ENCODE peak calls at places on chromosomes 5 and 9, in nine cellular contexts. One of them, this sample, is unnamed.

GRCh38 chr9:72586388-72587160 is 65.2 kb downstream of the TMC1 start:
- DNase-seq in fibroblast of the aortic adventitia: peak; percentile 92
- DNase-seq in upper lobe of left lung: no peak
- DNase-seq in IMR-90: peak; percentile 90
- DNase-seq in transverse colon: peak; percentile 44
- DNase-seq in cardiac muscle cell: peak; percentile 92
- DNase-seq in CD8-positive, alpha-beta T cell: peak; percentile 61
- DNase-seq in breast epithelium: no peak
- DNase-seq in brain microvascular endothelial cell: peak; percentile 75
- DNase-seq in this sample: peak; percentile 84

GRCh38 chr9:34647084-34647403 is 569 bp downstream of the GALT start:
- DNase-seq in fibroblast of the aortic adventitia: no peak
- DNase-seq in upper lobe of left lung: no peak
- DNase-seq in IMR-90: no peak
- DNase-seq in transverse colon: no peak
- DNase-seq in cardiac muscle cell: no peak
- DNase-seq in CD8-positive, alpha-beta T cell: no peak
- DNase-seq in breast epithelium: no peak
- DNase-seq in brain microvascular endothelial cell: no peak
- DNase-seq in this sample: no peak

GRCh38 chr5:68220260-68220659 is 4.7 kb downstream of the PIK3R1 start:
- DNase-seq in fibroblast of the aortic adventitia: no peak
- DNase-seq in upper lobe of left lung: no peak
- DNase-seq in IMR-90: no peak
- DNase-seq in transverse colon: no peak
- DNase-seq in cardiac muscle cell: no peak
- DNase-seq in CD8-positive, alpha-beta T cell: no peak
- DNase-seq in breast epithelium: no peak
- DNase-seq in brain microvascular endothelial cell: no peak
- DNase-seq in this sample: no peak

GRCh38 chr5:137051165-137051564 is 448.0 kb downstream of the SPOCK1 start:
- DNase-seq in fibroblast of the aortic adventitia: peak; percentile 46
- DNase-seq in upper lobe of left lung: no peak
- DNase-seq in IMR-90: peak; percentile 11
- DNase-seq in transverse colon: no peak
- DNase-seq in cardiac muscle cell: no peak
- DNase-seq in CD8-positive, alpha-beta T cell: no peak
- DNase-seq in breast epithelium: no peak
- DNase-seq in brain microvascular endothelial cell: no peak
- DNase-seq in this sample: peak; percentile 14

GRCh38 chr5:35332551-35332950 is 102.3 kb upstream of the PRLR start:
- DNase-seq in fibroblast of the aortic adventitia: no peak
- DNase-seq in upper lobe of left lung: no peak
- DNase-seq in IMR-90: no peak
- DNase-seq in transverse colon: no peak
- DNase-seq in cardiac muscle cell: no peak
- DNase-seq in CD8-positive, alpha-beta T cell: no peak
- DNase-seq in breast epithelium: no peak
- DNase-seq in brain microvascular endothelial cell: no peak
- DNase-seq in this sample: no peak

GRCh38 chr5:56088967-56089829 is 94.4 kb upstream of the IL6ST start:
- DNase-seq in fibroblast of the aortic adventitia: peak; percentile 95
- DNase-seq in upper lobe of left lung: no peak
- DNase-seq in IMR-90: peak; percentile 80
- DNase-seq in transverse colon: no peak
- DNase-seq in cardiac muscle cell: peak; percentile 78
- DNase-seq in CD8-positive, alpha-beta T cell: no peak
- DNase-seq in breast epithelium: no peak
- DNase-seq in brain microvascular endothelial cell: peak; percentile 56
- DNase-seq in this sample: peak; percentile 82

GRCh38 chr5:111703662-111704061 is 53.3 kb downstream of the NREP start:
- DNase-seq in fibroblast of the aortic adventitia: no peak
- DNase-seq in upper lobe of left lung: no peak
- DNase-seq in IMR-90: no peak
- DNase-seq in transverse colon: no peak
- DNase-seq in cardiac muscle cell: no peak
- DNase-seq in CD8-positive, alpha-beta T cell: no peak
- DNase-seq in breast epithelium: no peak
- DNase-seq in brain microvascular endothelial cell: no peak
- DNase-seq in this sample: no peak

GRCh38 chr5:173919443-173919842 is 31.3 kb downstream of the CPEB4 start:
- DNase-seq in fibroblast of the aortic adventitia: peak; percentile 19
- DNase-seq in upper lobe of left lung: no peak
- DNase-seq in IMR-90: peak; percentile 47
- DNase-seq in transverse colon: no peak
- DNase-seq in cardiac muscle cell: no peak
- DNase-seq in CD8-positive, alpha-beta T cell: no peak
- DNase-seq in breast epithelium: no peak
- DNase-seq in brain microvascular endothelial cell: peak; percentile 12
- DNase-seq in this sample: peak; percentile 37

GRCh38 chr5:171422902-171423663 is 3.6 kb downstream of the FGF18 start:
- DNase-seq in fibroblast of the aortic adventitia: no peak
- DNase-seq in upper lobe of left lung: no peak
- DNase-seq in IMR-90: no peak
- DNase-seq in transverse colon: no peak
- DNase-seq in cardiac muscle cell: no peak
- DNase-seq in CD8-positive, alpha-beta T cell: peak; percentile 34
- DNase-seq in breast epithelium: no peak
- DNase-seq in brain microvascular endothelial cell: no peak
- DNase-seq in this sample: no peak

GRCh38 chr9:135147473-135147805 is 60.0 kb downstream of the OLFM1 start:
- DNase-seq in fibroblast of the aortic adventitia: no peak
- DNase-seq in upper lobe of left lung: peak; percentile 60
- DNase-seq in IMR-90: no peak
- DNase-seq in transverse colon: no peak
- DNase-seq in cardiac muscle cell: no peak
- DNase-seq in CD8-positive, alpha-beta T cell: no peak
- DNase-seq in breast epithelium: no peak
- DNase-seq in brain microvascular endothelial cell: no peak
- DNase-seq in this sample: no peak
- H3K4me3 ChIP-seq in fibroblast of the aortic adventitia: no peak overlapping the region
- H3K4me3 ChIP-seq in upper lobe of left lung: no peak overlapping the region
- H3K4me3 ChIP-seq in IMR-90: no peak overlapping the region
- H3K4me3 ChIP-seq in transverse colon: no peak overlapping the region
- H3K4me3 ChIP-seq in cardiac muscle cell: no peak overlapping the region
- H3K4me3 ChIP-seq in CD8-positive, alpha-beta T cell: no peak overlapping the region
- H3K4me3 ChIP-seq in breast epithelium: no peak overlapping the region
- H3K4me3 ChIP-seq in brain microvascular endothelial cell: no peak overlapping the region
- H3K4me3 ChIP-seq in this sample: no peak overlapping the region

DNA sequence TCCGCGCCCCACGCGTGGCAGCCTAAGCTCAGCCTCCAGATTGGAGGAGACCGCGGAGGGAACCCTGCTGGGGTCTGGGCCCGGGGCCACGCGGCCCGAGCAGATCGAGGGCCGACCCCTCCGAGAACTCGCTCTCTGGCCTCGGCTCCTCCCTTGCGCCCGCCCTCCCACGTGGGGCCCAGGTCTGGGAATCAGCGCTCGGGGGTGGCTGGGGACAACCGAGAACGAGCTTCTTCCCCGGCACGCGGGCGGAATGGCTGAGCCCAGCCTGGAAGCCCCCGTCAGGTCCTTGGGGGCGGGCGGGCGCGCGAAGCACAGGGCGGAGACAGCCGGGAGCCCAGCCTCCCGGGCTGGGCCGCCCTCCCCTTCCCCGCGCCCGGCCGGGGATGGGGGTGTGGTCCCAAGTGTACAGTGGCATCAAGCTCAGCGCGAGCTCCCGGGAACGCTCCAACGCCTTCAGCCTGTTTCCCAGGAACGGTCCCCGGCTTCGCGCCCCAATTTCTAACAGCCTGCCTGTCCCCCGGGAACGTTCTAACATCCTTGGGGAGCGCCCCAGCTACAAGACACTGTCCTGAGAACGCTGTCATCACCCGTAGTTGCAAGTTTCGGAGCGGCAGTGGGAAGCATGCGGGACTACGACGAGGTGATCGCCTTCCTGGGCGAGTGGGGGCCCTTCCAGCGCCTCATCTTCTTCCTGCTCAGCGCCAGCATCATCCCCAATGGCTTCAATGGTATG is at the start of gene SLC22A4:
- DNase-seq in fibroblast of the aortic adventitia: peak; percentile 85
- DNase-seq in upper lobe of left lung: peak; percentile 97
- DNase-seq in IMR-90: peak; percentile 92
- DNase-seq in transverse colon: peak; percentile 90
- DNase-seq in cardiac muscle cell: peak; percentile 98
- DNase-seq in CD8-positive, alpha-beta T cell: peak; percentile 72
- DNase-seq in breast epithelium: peak; percentile 89
- DNase-seq in brain microvascular endothelial cell: peak; percentile 93
- DNase-seq in this sample: peak; percentile 96
- TF ChIP-seq CTCF in fibroblast of the aortic adventitia: no peak
- TF ChIP-seq CTCF in upper lobe of left lung: peak; percentile 11
- TF ChIP-seq CTCF in IMR-90: no peak
- TF ChIP-seq CTCF in transverse colon: no peak
- TF ChIP-seq CTCF in cardiac muscle cell: no peak
- TF ChIP-seq CTCF in CD8-positive, alpha-beta T cell: no peak
- TF ChIP-seq CTCF in breast epithelium: no peak
- TF ChIP-seq CTCF in brain microvascular endothelial cell: no peak
- TF ChIP-seq CTCF in this sample: no peak

GRCh38 chr5:151740958-151741373 is 17.5 kb downstream of the ATOX1 start:
- DNase-seq in fibroblast of the aortic adventitia: peak; percentile 85
- DNase-seq in upper lobe of left lung: no peak
- DNase-seq in IMR-90: peak; percentile 81
- DNase-seq in transverse colon: no peak
- DNase-seq in cardiac muscle cell: peak; percentile 54
- DNase-seq in CD8-positive, alpha-beta T cell: no peak
- DNase-seq in breast epithelium: no peak
- DNase-seq in brain microvascular endothelial cell: peak; percentile 57
- DNase-seq in this sample: peak; percentile 52

GRCh38 chr5:151738125-151738848 is 20.1 kb downstream of the ATOX1 start:
- DNase-seq in fibroblast of the aortic adventitia: peak; percentile 51
- DNase-seq in upper lobe of left lung: no peak
- DNase-seq in IMR-90: no peak
- DNase-seq in transverse colon: no peak
- DNase-seq in cardiac muscle cell: peak; percentile 55
- DNase-seq in CD8-positive, alpha-beta T cell: no peak
- DNase-seq in breast epithelium: no peak
- DNase-seq in brain microvascular endothelial cell: no peak
- DNase-seq in this sample: no peak

GRCh38 chr5:151740336-151740942 is 18.0 kb downstream of the ATOX1 start:
- DNase-seq in fibroblast of the aortic adventitia: peak; percentile 97
- DNase-seq in upper lobe of left lung: peak; percentile 31
- DNase-seq in IMR-90: peak; percentile 96
- DNase-seq in transverse colon: peak; percentile 40
- DNase-seq in cardiac muscle cell: peak; percentile 97
- DNase-seq in CD8-positive, alpha-beta T cell: peak; percentile 58
- DNase-seq in breast epithelium: no peak
- DNase-seq in brain microvascular endothelial cell: peak; percentile 91
- DNase-seq in this sample: peak; percentile 91

GRCh38 chr5:151739395-151739794 is 19.0 kb downstream of the ATOX1 start:
- DNase-seq in fibroblast of the aortic adventitia: no peak
- DNase-seq in upper lobe of left lung: no peak
- DNase-seq in IMR-90: no peak
- DNase-seq in transverse colon: no peak
- DNase-seq in cardiac muscle cell: peak; percentile 63
- DNase-seq in CD8-positive, alpha-beta T cell: no peak
- DNase-seq in breast epithelium: no peak
- DNase-seq in brain microvascular endothelial cell: no peak
- DNase-seq in this sample: no peak

GRCh38 chr5:151739939-151740335 is 18.5 kb downstream of the ATOX1 start:
- DNase-seq in fibroblast of the aortic adventitia: peak; percentile 98
- DNase-seq in upper lobe of left lung: no peak
- DNase-seq in IMR-90: peak; percentile 94
- DNase-seq in transverse colon: no peak
- DNase-seq in cardiac muscle cell: peak; percentile 95
- DNase-seq in CD8-positive, alpha-beta T cell: no peak
- DNase-seq in breast epithelium: no peak
- DNase-seq in brain microvascular endothelial cell: peak; percentile 82
- DNase-seq in this sample: peak; percentile 92
- H3K4me3 ChIP-seq in fibroblast of the aortic adventitia: no peak overlapping the region
- H3K4me3 ChIP-seq in upper lobe of left lung: no peak overlapping the region
- H3K4me3 ChIP-seq in IMR-90: no peak overlapping the region
- H3K4me3 ChIP-seq in transverse colon: no peak overlapping the region
- H3K4me3 ChIP-seq in cardiac muscle cell: no peak overlapping the region
- H3K4me3 ChIP-seq in CD8-positive, alpha-beta T cell: no peak overlapping the region
- H3K4me3 ChIP-seq in breast epithelium: no peak overlapping the region
- H3K4me3 ChIP-seq in brain microvascular endothelial cell: peak overlapping the region; percentile 21
- H3K4me3 ChIP-seq in this sample: peak overlapping the region; percentile 23

GRCh38 chr9:87152206-87152605 is 204.9 kb upstream of the GAS1 start:
- DNase-seq in fibroblast of the aortic adventitia: no peak
- DNase-seq in upper lobe of left lung: no peak
- DNase-seq in IMR-90: no peak
- DNase-seq in transverse colon: no peak
- DNase-seq in cardiac muscle cell: no peak
- DNase-seq in CD8-positive, alpha-beta T cell: no peak
- DNase-seq in breast epithelium: no peak
- DNase-seq in brain microvascular endothelial cell: no peak
- DNase-seq in this sample: no peak

GRCh38 chr9:87149794-87150193 is 202.5 kb upstream of the GAS1 start:
- DNase-seq in fibroblast of the aortic adventitia: no peak
- DNase-seq in upper lobe of left lung: no peak
- DNase-seq in IMR-90: peak; percentile 25
- DNase-seq in transverse colon: no peak
- DNase-seq in cardiac muscle cell: no peak
- DNase-seq in CD8-positive, alpha-beta T cell: no peak
- DNase-seq in breast epithelium: no peak
- DNase-seq in brain microvascular endothelial cell: peak; percentile 6
- DNase-seq in this sample: peak; percentile 60

GRCh38 chr9:87147803-87148202 is 200.5 kb upstream of the GAS1 start:
- DNase-seq in fibroblast of the aortic adventitia: no peak
- DNase-seq in upper lobe of left lung: no peak
- DNase-seq in IMR-90: no peak
- DNase-seq in transverse colon: no peak
- DNase-seq in cardiac muscle cell: no peak
- DNase-seq in CD8-positive, alpha-beta T cell: no peak
- DNase-seq in breast epithelium: no peak
- DNase-seq in brain microvascular endothelial cell: no peak
- DNase-seq in this sample: peak; percentile 9

GRCh38 chr9:87148391-87149237 is 201.3 kb upstream of the GAS1 start:
- DNase-seq in fibroblast of the aortic adventitia: peak; percentile 76
- DNase-seq in upper lobe of left lung: peak; percentile 91
- DNase-seq in IMR-90: peak; percentile 75
- DNase-seq in transverse colon: peak; percentile 52
- DNase-seq in cardiac muscle cell: peak; percentile 90
- DNase-seq in CD8-positive, alpha-beta T cell: no peak
- DNase-seq in breast epithelium: peak; percentile 74
- DNase-seq in brain microvascular endothelial cell: peak; percentile 67
- DNase-seq in this sample: peak; percentile 88
- TF ChIP-seq CTCF in fibroblast of the aortic adventitia: no peak
- TF ChIP-seq CTCF in upper lobe of left lung: no peak
- TF ChIP-seq CTCF in IMR-90: peak; percentile 9
- TF ChIP-seq CTCF in transverse colon: peak; percentile 6
- TF ChIP-seq CTCF in cardiac muscle cell: peak; percentile 29
- TF ChIP-seq CTCF in CD8-positive, alpha-beta T cell: no peak
- TF ChIP-seq CTCF in breast epithelium: no peak
- TF ChIP-seq CTCF in brain microvascular endothelial cell: peak; percentile 41
- TF ChIP-seq CTCF in this sample: peak; percentile 17

DNA sequence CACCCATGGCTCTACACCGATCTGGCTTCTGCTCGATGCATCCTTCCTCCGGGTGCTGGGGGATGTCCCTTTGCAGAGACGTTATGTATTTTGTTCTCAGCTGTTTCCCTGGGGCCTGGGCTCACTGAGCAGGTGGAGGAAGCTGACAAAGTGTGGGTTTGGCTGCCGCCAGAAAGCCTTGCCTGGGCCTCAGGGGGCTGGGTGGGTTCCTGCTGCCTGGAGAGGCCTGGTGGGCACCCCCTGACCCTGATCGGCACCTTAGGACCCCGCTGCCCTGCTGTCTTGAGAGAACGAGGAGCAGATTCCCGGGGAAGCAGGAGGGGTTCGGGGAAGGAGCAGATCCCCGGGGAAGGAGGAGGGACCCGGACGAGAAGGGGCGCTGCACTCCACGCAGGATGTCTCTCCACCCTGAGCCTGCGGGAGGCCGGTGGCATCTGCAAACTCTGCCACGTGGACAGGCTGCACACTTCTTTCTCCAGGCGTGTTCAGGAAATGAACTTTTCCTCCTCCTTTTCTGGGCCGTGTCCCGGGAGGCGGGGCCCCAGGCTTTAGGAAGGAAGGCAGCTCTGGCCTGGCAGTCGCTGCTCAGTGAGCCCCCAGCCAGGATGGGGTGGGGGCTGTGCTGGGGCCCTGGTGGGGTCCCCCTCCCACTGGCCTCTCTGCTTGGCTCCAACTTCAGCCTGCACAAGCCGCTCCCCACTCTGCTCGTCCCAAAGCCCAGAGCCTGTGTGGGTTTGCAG is 149.0 kb downstream of the RXRA start:
- DNase-seq in fibroblast of the aortic adventitia: peak; percentile 89
- DNase-seq in upper lobe of left lung: peak; percentile 78
- DNase-seq in IMR-90: peak; percentile 81
- DNase-seq in transverse colon: peak; percentile 63
- DNase-seq in cardiac muscle cell: peak; percentile 93
- DNase-seq in CD8-positive, alpha-beta T cell: peak; percentile 66
- DNase-seq in breast epithelium: no peak
- DNase-seq in brain microvascular endothelial cell: peak; percentile 64
- DNase-seq in this sample: peak; percentile 90
- H3K4me3 ChIP-seq in fibroblast of the aortic adventitia: no peak overlapping the region
- H3K4me3 ChIP-seq in upper lobe of left lung: no peak overlapping the region
- H3K4me3 ChIP-seq in IMR-90: no peak overlapping the region
- H3K4me3 ChIP-seq in transverse colon: no peak overlapping the region
- H3K4me3 ChIP-seq in cardiac muscle cell: no peak overlapping the region
- H3K4me3 ChIP-seq in CD8-positive, alpha-beta T cell: no peak overlapping the region
- H3K4me3 ChIP-seq in breast epithelium: no peak overlapping the region
- H3K4me3 ChIP-seq in brain microvascular endothelial cell: no peak overlapping the region
- H3K4me3 ChIP-seq in this sample: no peak overlapping the region

This sample was measured in foreskin fibroblast.